ENCODE peak calls at places on chromosomes 11 and 22, in five cellular contexts. O is Peyer's patch, I is psoas muscle, Z is sigmoid colon, H is left lung. C is an unnamed sample.

GRCh38 chr11:66915866-66916265 is 42.3 kb downstream of the PC start:
- DNase-seq in O (no peak), I (no peak), Z (no peak), H (no peak), C (no peak)

GRCh38 chr11:2663915-2664314 is 35.9 kb downstream of the KCNQ1OT1 start:
- DNase-seq in O (no peak), I (no peak), Z (no peak), H (no peak), C (no peak)

GRCh38 chr11:65316979-65317786 is 2.5 kb downstream of the CDC42EP2 start:
- DNase-seq in O (no peak), I (peak), Z (peak), H (peak), C (peak)

GRCh38 chr22:39959640-39960447 is at the start of gene TMA7B:
- DNase-seq in O (peak), I (no peak), Z (no peak), H (peak), C (no peak)

GRCh38 chr22:42925598-42925997 is 68.5 kb upstream of the ARFGAP3 start:
- DNase-seq in O (no peak), I (no peak), Z (no peak), H (no peak), C (no peak)

GRCh38 chr11:86577663-86578636 is 94.5 kb downstream of the ME3 start:
- DNase-seq in O (no peak), I (peak), Z (peak), H (no peak), C (peak)

GRCh38 chr11:15920856-15921629 is 435.3 kb downstream of the SOX6 start:
- DNase-seq in O (no peak), I (no peak), Z (no peak), H (no peak), C (no peak)

GRCh38 chr22:39654959-39655579 is 84.5 kb downstream of the CACNA1I start:
- DNase-seq in O (no peak), I (peak), Z (no peak), H (no peak), C (no peak)

GRCh38 chr11:69209936-69210659 is 54.4 kb downstream of the SMIM38 start:
- DNase-seq in O (no peak), I (no peak), Z (no peak), H (no peak), C (no peak)

GRCh38 chr11:15236514-15236913 is 121.8 kb downstream of the INSC start:
- DNase-seq in O (no peak), I (no peak), Z (no peak), H (no peak), C (no peak)

GRCh38 chr11:83147895-83148294 is 9.0 kb upstream of the PCF11 start:
- DNase-seq in O (no peak), I (no peak), Z (no peak), H (no peak), C (no peak)

GRCh38 chr22:45218974-45219373 is 21.7 kb downstream of the KIAA0930 start:
- DNase-seq in O (no peak), I (no peak), Z (no peak), H (no peak), C (no peak)

GRCh38 chr11:29063630-29064361 is 953.0 kb downstream of the KCNA4 start:
- DNase-seq in O (no peak), I (no peak), Z (no peak), H (no peak), C (no peak)

GRCh38 chr11:125376856-125377255 is 119.2 kb downstream of the FEZ1 start:
- DNase-seq in O (no peak), I (no peak), Z (no peak), H (no peak), C (no peak)

GRCh38 chr22:29457730-29458129 is 19.3 kb downstream of the RFPL1 start:
- DNase-seq in O (no peak), I (no peak), Z (no peak), H (no peak), C (no peak)

GRCh38 chr11:104649002-104649401 is 249.3 kb downstream of the CASP12 start:
- DNase-seq in O (no peak), I (no peak), Z (no peak), H (no peak), C (no peak)

GRCh38 chr11:61731956-61732675 is 20.3 kb upstream of the MYRF start:
- DNase-seq in O (no peak), I (no peak), Z (no peak), H (no peak), C (no peak)

GRCh38 chr22:29345932-29346331 is 30.4 kb upstream of the RASL10A start:
- DNase-seq in O (no peak), I (peak), Z (no peak), H (no peak), C (no peak)

GRCh38 chr22:26985217-26985616 is 327.8 kb downstream of the MIAT start:
- DNase-seq in O (no peak), I (no peak), Z (no peak), H (no peak), C (no peak)
- H3K27ac ChIP-seq in O (no peak), I (no peak), Z (no peak), H (no peak), C (no peak)

GRCh38 chr11:8705171-8705570 is 22.6 kb downstream of the RPL27A start:
- DNase-seq in O (no peak), I (no peak), Z (no peak), H (no peak), C (no peak)

GRCh38 chr11:8707541-8708270 is 25.1 kb downstream of the RPL27A start:
- DNase-seq in O (no peak), I (peak), Z (peak), H (no peak), C (peak)

GRCh38 chr11:8709002-8709672 is 26.5 kb downstream of the RPL27A start:
- DNase-seq in O (no peak), I (peak), Z (peak), H (no peak), C (peak)

GRCh38 chr11:8709777-8710176 is 27.2 kb downstream of the RPL27A start:
- DNase-seq in O (no peak), I (no peak), Z (no peak), H (no peak), C (no peak)

GRCh38 chr11:8706673-8707432 is 24.3 kb downstream of the RPL27A start:
- DNase-seq in O (no peak), I (no peak), Z (no peak), H (no peak), C (no peak)
- H3K27ac ChIP-seq in O (no peak), I (peak), Z (peak), H (no peak), C (peak)

GRCh38 chr11:121329786-121330395 is 37.3 kb downstream of the SC5D start:
- DNase-seq in O (no peak), I (no peak), Z (no peak), H (no peak), C (no peak)

GRCh38 chr11:121330614-121331435 is 38.3 kb downstream of the SC5D start:
- DNase-seq in O (no peak), I (no peak), Z (no peak), H (no peak), C (no peak)

GRCh38 chr11:121326230-121326629 is 33.7 kb downstream of the SC5D start:
- DNase-seq in O (no peak), I (no peak), Z (no peak), H (no peak), C (no peak)

GRCh38 chr11:121328213-121328966 is 35.8 kb downstream of the SC5D start:
- DNase-seq in O (peak), I (no peak), Z (no peak), H (no peak), C (no peak)

GRCh38 chr11:121328967-121329653 is 36.5 kb downstream of the SC5D start:
- DNase-seq in O (no peak), I (no peak), Z (no peak), H (no peak), C (no peak)
- H3K27ac ChIP-seq in O (no peak), I (no peak), Z (no peak), H (no peak), C (no peak)

GRCh38 chr11:76368497-76368896 is 12.4 kb downstream of the THAP12 start:
- DNase-seq in O (no peak), I (no peak), Z (no peak), H (no peak), C (no peak)
- H3K27ac ChIP-seq in O (no peak), I (no peak), Z (no peak), H (no peak), C (no peak)

C was measured in tibial nerve.